ENCODE peak calls at places on chromosomes 1 and 21, in six cellular contexts. M, L, G, E, N and D are unnamed samples.

GRCh38 chr1:219577331-219577730 is 35.6 kb downstream of the ZC3H11B start:
- DNase-seq in M (no peak), E (no peak), L (no peak), G (no peak), N (no peak), D (no peak)

GRCh38 chr1:63987014-63987630 is 213.3 kb downstream of the ROR1 start:
- DNase-seq in E (no peak), N (no peak), G (no peak), M (no peak), L (no peak), D (no peak)

GRCh38 chr21:32708069-32708468 is 19.7 kb downstream of the SYNJ1 start:
- DNase-seq in E (no peak), G (no peak), L (no peak), N (no peak), M (no peak), D (no peak)

GRCh38 chr1:32742956-32743355 is 40.4 kb upstream of the SYNC start:
- DNase-seq in N (no peak), M (no peak), E (no peak), G (no peak), L (no peak), D (no peak)

GRCh38 chr1:3330771-3331245 is 123.7 kb upstream of the ARHGEF16 start:
- DNase-seq in L (no peak), N (no peak), E (no peak), G (no peak), M (no peak), D (no peak)

GRCh38 chr1:211579434-211580302 is 707 bp upstream of the SLC30A1 start:
- DNase-seq in M (no peak), G (peak), E (no peak), N (peak), L (no peak), D (no peak)

GRCh38 chr1:27341525-27342252 is at the start of gene SYTL1:
- DNase-seq in N (peak), M (no peak), L (peak), G (no peak), E (no peak), D (peak)

GRCh38 chr1:91736999-91737615 is 148.8 kb downstream of the TGFBR3 start:
- DNase-seq in N (no peak), E (no peak), M (no peak), L (no peak), G (no peak), D (no peak)

GRCh38 chr21:43467785-43468184 is 40.9 kb upstream of the SIK1 start:
- DNase-seq in N (no peak), G (no peak), M (peak), E (peak), L (no peak), D (no peak)

GRCh38 chr1:5415621-5416020 is 576.6 kb downstream of the NPHP4 start:
- DNase-seq in G (no peak), M (no peak), E (no peak), L (no peak), N (no peak), D (no peak)